ENCODE peak calls at places on chromosomes 13 and 19, in six cellular contexts. Z, P, T, A, N and V are unnamed samples.

GRCh38 chr19:41377977-41378707 is 1.8 kb downstream of the TMEM91 start:
- DNase-seq in Z (no peak), P (no peak), T (peak; percentile 54), A (peak; percentile 68), N (no peak), V (peak; percentile 80)

GRCh38 chr13:84870190-84870589 is 929.0 kb downstream of the SLITRK6 start:
- DNase-seq in Z (no peak), P (no peak), T (no peak), A (no peak), N (no peak), V (peak; percentile 21)

GRCh38 chr13:83297591-83298305 is 584.5 kb downstream of the SLITRK1 start:
- DNase-seq in Z (no peak), P (no peak), T (no peak), A (no peak), N (no peak), V (no peak)

GRCh38 chr13:74246398-74246975 is 112.3 kb upstream of the KLF12 start:
- DNase-seq in Z (no peak), P (peak; percentile 43), T (no peak), A (no peak), N (no peak), V (no peak)

GRCh38 chr19:15050639-15051038 is 1.4 kb downstream of the CASP14 start:
- DNase-seq in Z (no peak), P (no peak), T (no peak), A (no peak), N (no peak), V (no peak)

GRCh38 chr13:51180853-51181511 is 41.2 kb upstream of the FAM124A start:
- DNase-seq in Z (no peak), P (no peak), T (no peak), A (peak; percentile 47), N (no peak), V (no peak)

GRCh38 chr19:6068711-6069110 is 41.6 kb downstream of the RFX2 start:
- DNase-seq in Z (no peak), P (no peak), T (no peak), A (no peak), N (no peak), V (no peak)

GRCh38 chr13:27182844-27183497 is 11.4 kb upstream of the USP12 start:
- DNase-seq in Z (no peak), P (peak; percentile 95), T (peak; percentile 98), A (no peak), N (peak; percentile 20), V (peak; percentile 46)

GRCh38 chr13:99340638-99341037 is 33.4 kb upstream of the GPR183 start:
- DNase-seq in Z (no peak), P (no peak), T (no peak), A (no peak), N (no peak), V (no peak)

GRCh38 chr19:17796013-17796837 is 1.3 kb downstream of the B3GNT3 start:
- DNase-seq in Z (no peak), P (no peak), T (no peak), A (no peak), N (peak; percentile 85), V (no peak)

GRCh38 chr13:74751739-74752138 is 617.5 kb upstream of the KLF12 start:
- DNase-seq in Z (no peak), P (no peak), T (no peak), A (no peak), N (no peak), V (no peak)

GRCh38 chr13:28052945-28053344 is 47.4 kb downstream of the FLT3 start:
- DNase-seq in Z (no peak), P (peak; percentile 41), T (peak; percentile 53), A (no peak), N (no peak), V (no peak)

GRCh38 chr13:21526707-21527454 is 67.8 kb upstream of the ZDHHC20 start:
- DNase-seq in Z (no peak), P (no peak), T (no peak), A (no peak), N (no peak), V (no peak)

GRCh38 chr13:33193428-33193974 is 92.1 kb downstream of the STARD13 start:
- DNase-seq in Z (peak; percentile 33), P (no peak), T (no peak), A (no peak), N (no peak), V (peak; percentile 76)

GRCh38 chr19:38678217-38678890 is 30.9 kb downstream of the ACTN4 start:
- DNase-seq in Z (no peak), P (no peak), T (no peak), A (no peak), N (no peak), V (no peak)

GRCh38 chr13:50198508-50198907 is 183.3 kb downstream of the KCNRG start:
- DNase-seq in Z (no peak), P (peak; percentile 20), T (no peak), A (no peak), N (no peak), V (no peak)

GRCh38 chr13:44759222-44759721 is 183.1 kb upstream of the TSC22D1 start:
- DNase-seq in Z (no peak), P (no peak), T (peak; percentile 25), A (no peak), N (no peak), V (no peak)

GRCh38 chr19:12793290-12794195 is 2.3 kb downstream of the JUNB start:
- DNase-seq in Z (peak; percentile 94), P (peak; percentile 92), T (peak; percentile 95), A (peak; percentile 95), N (peak; percentile 94), V (peak; percentile 96)

GRCh38 chr19:55116232-55117062 is 990 bp downstream of the PPP1R12C start:
- DNase-seq in Z (no peak), P (peak; percentile 66), T (peak; percentile 78), A (peak; percentile 59), N (no peak), V (peak; percentile 64)

DNA sequence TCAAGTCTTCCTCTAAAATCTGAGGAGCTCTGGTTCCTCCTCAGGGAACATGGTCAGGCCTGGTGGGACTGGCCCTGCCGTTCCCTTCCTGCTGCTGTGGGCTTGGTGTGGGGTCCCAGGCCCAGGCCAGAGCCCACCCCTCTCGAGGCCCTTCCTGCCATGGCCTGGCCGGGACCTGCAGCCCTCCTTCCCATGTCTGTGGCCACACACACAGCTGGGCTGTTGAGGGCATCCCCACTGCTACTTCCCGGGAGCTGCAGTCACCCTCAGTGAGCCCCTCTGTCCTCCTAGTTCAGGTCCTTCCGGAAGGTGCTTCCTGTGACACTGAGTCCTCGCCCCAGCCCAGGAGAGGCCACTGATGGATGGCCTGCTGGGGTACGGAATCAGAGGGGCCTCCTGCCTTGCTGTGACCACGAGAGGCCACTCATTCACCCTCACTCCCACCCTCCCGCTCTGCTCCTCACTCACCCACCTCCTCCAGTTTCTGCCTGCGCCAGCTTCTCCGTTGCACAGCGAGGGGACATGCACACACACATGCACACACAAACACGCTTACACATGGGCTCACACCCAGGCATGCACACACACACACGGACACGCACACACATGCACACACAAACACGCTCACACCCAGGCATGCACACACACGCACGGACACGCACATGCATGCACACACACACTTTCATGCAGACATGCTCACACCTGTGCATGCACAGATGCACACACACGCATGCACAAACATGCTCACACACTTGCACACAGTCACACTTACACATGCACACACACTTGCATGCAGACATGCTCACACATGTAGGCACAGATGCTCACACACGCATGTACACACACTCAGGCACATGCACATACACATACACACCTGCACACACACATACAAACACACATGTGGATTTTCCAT is 7.3 kb upstream of the MCF2L start:
- DNase-seq in Z (no peak), P (no peak), T (no peak), A (no peak), N (no peak), V (no peak)
- H3K23ac ChIP-seq in Z (peak overlapping the region; percentile 83), P (no peak overlapping the region), T (no peak overlapping the region), A (no peak overlapping the region), N (no peak overlapping the region), V (no peak overlapping the region)

DNA sequence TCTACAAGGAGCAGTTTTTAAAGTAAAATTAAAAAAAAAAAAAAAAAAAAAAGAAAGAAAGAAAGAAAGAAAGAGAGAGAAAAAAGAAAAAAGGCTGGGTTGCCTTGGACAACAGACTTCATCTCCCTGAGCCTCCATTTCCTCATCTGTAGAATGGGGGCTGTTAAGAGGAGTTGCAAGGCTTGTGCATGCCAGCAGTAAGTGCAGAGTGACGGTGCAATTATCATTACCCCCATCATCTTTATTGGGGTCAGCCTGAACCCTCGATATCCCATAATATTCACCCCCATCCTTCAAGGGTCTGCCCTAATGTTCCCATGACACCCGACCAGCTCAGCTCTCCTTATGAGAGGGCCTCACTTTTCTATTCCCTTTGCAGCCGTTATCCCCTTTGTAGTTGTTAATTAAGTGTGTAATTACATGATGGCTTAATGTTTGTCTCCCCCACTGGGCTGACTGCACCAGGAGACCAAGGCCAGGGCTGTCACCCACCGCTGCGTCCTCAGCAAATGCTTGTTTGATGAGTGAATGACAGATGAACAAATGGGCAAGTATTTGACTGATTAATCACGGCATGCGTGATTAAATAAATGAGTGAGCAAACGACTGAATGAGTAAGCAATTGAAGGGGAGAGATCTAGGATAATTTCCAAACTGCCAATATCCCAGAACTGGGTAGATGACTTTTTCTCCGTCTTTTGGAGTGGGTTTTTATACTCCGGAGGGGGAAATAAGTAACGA is 10.1 kb downstream of the FOSB start:
- DNase-seq in Z (no peak), P (no peak), T (peak; percentile 91), A (no peak), N (peak; percentile 87), V (peak; percentile 67)
- H3K4me3 ChIP-seq in Z (peak overlapping the region; percentile 50), P (peak overlapping the region; percentile 49), T (no peak overlapping the region), A (peak overlapping the region; percentile 26), N (no peak overlapping the region), V (no peak overlapping the region)

GRCh38 chr13:112556600-112556999 is 31.4 kb downstream of the TUBGCP3 start:
- DNase-seq in Z (no peak), P (no peak), T (no peak), A (no peak), N (no peak), V (no peak)

GRCh38 chr13:112558696-112559418 is 29.1 kb downstream of the TUBGCP3 start:
- DNase-seq in Z (no peak), P (no peak), T (no peak), A (no peak), N (no peak), V (no peak)

DNA sequence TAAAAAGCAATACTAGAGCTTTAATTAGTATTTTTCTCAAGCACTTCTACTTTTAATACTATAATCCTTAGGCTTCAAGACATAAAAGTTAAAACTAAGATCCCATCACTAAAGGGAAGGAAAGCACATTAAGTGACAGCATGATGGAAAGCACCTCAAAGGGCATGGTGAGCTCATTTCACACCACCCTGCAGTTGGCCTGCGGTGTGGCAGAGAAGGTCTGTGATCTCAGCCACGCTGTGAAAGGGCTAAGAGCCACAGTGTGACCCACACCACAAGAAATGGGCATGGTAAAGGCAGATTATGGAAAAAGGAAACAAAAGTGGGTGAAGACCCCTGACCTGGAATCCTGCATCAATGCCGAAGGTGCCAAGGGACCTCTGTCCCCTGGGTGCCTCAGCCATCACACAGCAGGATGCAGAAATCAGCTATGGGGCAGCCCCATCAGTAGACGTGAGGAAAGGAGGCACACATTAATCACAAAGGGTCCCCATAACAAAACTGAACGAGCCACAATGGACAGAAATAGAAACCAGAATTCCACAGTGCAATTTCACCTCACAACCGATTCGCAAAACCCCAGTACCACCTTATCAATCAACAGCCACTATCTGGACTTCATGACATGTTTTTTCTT is 33.6 kb downstream of the TUBGCP3 start:
- DNase-seq in Z (no peak), P (no peak), T (no peak), A (no peak), N (no peak), V (no peak)
- H3K23ac ChIP-seq in Z (no peak overlapping the region), P (no peak overlapping the region), T (no peak overlapping the region), A (no peak overlapping the region), N (no peak overlapping the region), V (no peak overlapping the region)

DNA sequence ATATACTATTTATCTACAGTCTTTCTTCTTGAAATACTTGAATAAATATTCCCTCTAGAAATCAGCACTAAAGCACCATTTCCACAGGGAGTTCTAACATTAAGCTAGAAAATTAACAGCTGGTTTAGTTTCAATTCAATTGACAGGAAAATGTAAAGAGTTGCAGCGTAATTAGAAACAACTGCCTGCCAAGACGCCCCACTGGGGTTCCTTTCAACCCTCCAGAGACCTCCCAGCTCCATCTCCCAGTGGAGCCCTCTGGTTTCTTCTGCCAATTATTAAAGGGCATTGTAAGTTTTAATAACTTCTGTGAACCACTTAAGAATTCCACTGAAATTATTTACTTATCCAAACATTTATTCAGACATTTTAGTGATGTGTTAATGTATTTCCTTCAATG is 4.1 kb downstream of the GJA3 start:
- DNase-seq in Z (no peak), P (no peak), T (no peak), A (no peak), N (no peak), V (no peak)
- H3K4me3 ChIP-seq in Z (no peak overlapping the region), P (no peak overlapping the region), T (no peak overlapping the region), A (no peak overlapping the region), N (no peak overlapping the region), V (no peak overlapping the region)